ENCODE peak calls at places on chromosome 2, in seven cellular contexts. Q is uterus, X is fibroblast of lung, G is spleen, R is brain microvascular endothelial cell, I is heart left ventricle, S is thoracic aorta. L is an unnamed sample.

GRCh38 chr2:128441341-128442052 is 122.8 kb upstream of the HS6ST1 start:
- DNase-seq in R (no peak), G (peak; percentile 72), I (no peak), Q (peak; percentile 9), S (no peak), X (no peak), L (no peak)

GRCh38 chr2:230843130-230843529 is 21.6 kb upstream of the ITM2C start:
- DNase-seq in Q (no peak), S (no peak), X (no peak), I (no peak), R (no peak), G (no peak), L (no peak)

GRCh38 chr2:218259099-218259921 is 1.5 kb upstream of the GPBAR1 start:
- DNase-seq in R (peak; percentile 81), S (no peak), X (peak; percentile 80), Q (peak; percentile 81), G (no peak), I (peak; percentile 87), L (peak; percentile 81)

GRCh38 chr2:236908456-236909388 is 177.0 kb upstream of the COPS8 start:
- DNase-seq in X (no peak), Q (no peak), I (no peak), G (no peak), S (no peak), R (no peak), L (no peak)

GRCh38 chr2:26487192-26487591 is 9.3 kb upstream of the OTOF start:
- DNase-seq in S (no peak), X (no peak), I (no peak), G (no peak), R (no peak), Q (no peak), L (no peak)

GRCh38 chr2:85551698-85552678 is 9.3 kb downstream of the GGCX start:
- DNase-seq in I (peak; percentile 78), R (peak; percentile 60), G (peak; percentile 91), X (peak; percentile 49), S (peak; percentile 52), Q (peak; percentile 85), L (peak; percentile 43)

GRCh38 chr2:211802611-211803010 is 736.0 kb downstream of the ERBB4 start:
- DNase-seq in R (no peak), X (no peak), Q (no peak), G (no peak), I (no peak), S (no peak), L (no peak)

GRCh38 chr2:11250400-11251277 is 93.8 kb downstream of the ROCK2 start:
- DNase-seq in G (no peak), Q (no peak), I (no peak), X (peak; percentile 48), S (no peak), R (no peak), L (no peak)

GRCh38 chr2:95325026-95325425 is 27.9 kb downstream of the KCNIP3 start:
- DNase-seq in X (no peak), R (no peak), Q (no peak), G (no peak), S (no peak), I (no peak), L (no peak)

GRCh38 chr2:21067863-21068537 is 24.1 kb upstream of the APOB start:
- DNase-seq in R (no peak), Q (no peak), G (no peak), S (no peak), I (no peak), X (no peak), L (no peak)

GRCh38 chr2:186734957-186735734 is 41.3 kb downstream of the FAM171B start:
- DNase-seq in R (no peak), S (no peak), X (no peak), I (no peak), G (no peak), Q (no peak), L (no peak)

GRCh38 chr2:101971836-101972235 is 19.9 kb upstream of the IL1R2 start:
- DNase-seq in I (no peak), G (no peak), R (no peak), S (no peak), Q (no peak), X (no peak), L (no peak)

GRCh38 chr2:101972621-101973434 is 18.9 kb upstream of the IL1R2 start:
- DNase-seq in I (no peak), S (no peak), G (no peak), X (peak; percentile 69), Q (no peak), R (peak; percentile 70), L (peak; percentile 62)

GRCh38 chr2:101967826-101968498 is 23.8 kb upstream of the IL1R2 start:
- DNase-seq in I (no peak), R (no peak), G (no peak), Q (peak; percentile 49), X (peak; percentile 47), S (no peak), L (no peak)

GRCh38 chr2:101969723-101970122 is 22.0 kb upstream of the IL1R2 start:
- DNase-seq in G (no peak), I (no peak), X (no peak), S (no peak), Q (no peak), R (no peak), L (no peak)

GRCh38 chr2:101970901-101971300 is 20.9 kb upstream of the IL1R2 start:
- DNase-seq in Q (no peak), X (no peak), G (no peak), R (no peak), I (no peak), S (no peak), L (peak; percentile 21)
- H3K27ac ChIP-seq in Q (no peak overlapping the region), X (no peak overlapping the region), G (no peak overlapping the region), R (no peak overlapping the region), I (no peak overlapping the region), S (no peak overlapping the region), L (no peak overlapping the region)

GRCh38 chr2:116141891-116142474 is 1672.5 kb upstream of the DDX18 start:
- DNase-seq in G (no peak), I (no peak), S (no peak), R (no peak), X (no peak), Q (no peak), L (no peak)
- H3K27me3 ChIP-seq in G (no peaks in the 10 kb centered on the region), I (no peaks in the 10 kb centered on the region), S (no peaks in the 10 kb centered on the region), R (no peaks in the 10 kb centered on the region), X (no peaks in the 10 kb centered on the region), Q (no peaks in the 10 kb centered on the region), L (no peaks in the 10 kb centered on the region)

GRCh38 chr2:110116033-110116710 is 550 bp upstream of the MALL start:
- DNase-seq in R (peak; percentile 20), G (no peak), S (no peak), X (peak; percentile 79), I (peak; percentile 66), Q (no peak), L (no peak)

GRCh38 chr2:110114007-110114591 is 1.5 kb downstream of the MALL start:
- DNase-seq in R (no peak), G (no peak), Q (no peak), I (peak; percentile 53), S (no peak), X (peak; percentile 45), L (no peak)

GRCh38 chr2:110120171-110121051 is 4.8 kb upstream of the MALL start:
- DNase-seq in G (no peak), R (no peak), X (peak; percentile 24), I (no peak), Q (no peak), S (no peak), L (no peak)

GRCh38 chr2:110115291-110116032 is at the start of gene MALL:
- DNase-seq in Q (no peak), R (no peak), G (no peak), X (peak; percentile 58), I (no peak), S (no peak), L (no peak)

DNA sequence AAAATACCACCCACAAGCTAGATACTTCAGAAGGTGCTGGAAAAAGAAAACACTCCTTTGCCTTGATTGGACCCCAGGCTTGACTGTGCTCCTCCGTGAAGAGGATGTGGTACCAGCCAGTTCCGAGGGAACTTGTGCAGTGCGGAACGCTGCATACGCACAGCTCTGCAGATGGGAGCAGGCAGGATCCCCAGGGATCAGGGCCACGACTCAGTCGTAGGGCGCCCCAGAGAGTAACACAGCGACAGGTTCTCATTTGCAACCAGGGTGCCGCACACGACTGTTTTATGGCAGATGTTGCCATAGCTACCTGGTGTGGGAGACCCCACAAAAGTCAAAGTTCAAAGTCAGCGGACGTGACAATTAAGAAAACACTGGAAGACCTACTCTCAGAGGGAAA is 821 bp downstream of the MALL start:
- DNase-seq in Q (no peak), R (no peak), S (no peak), I (no peak), G (no peak), X (peak; percentile 40), L (no peak)
- H3K27ac ChIP-seq in Q (peak overlapping the region; percentile 59), R (no peak overlapping the region), S (peak overlapping the region; percentile 37), I (peak overlapping the region; percentile 88), G (no peak overlapping the region), X (no peak overlapping the region), L (peak overlapping the region; percentile 63)

GRCh38 chr2:104841694-104842093 is 12.2 kb upstream of the POU3F3 start:
- DNase-seq in S (no peak), Q (no peak), G (no peak), I (no peak), R (no peak), X (no peak), L (no peak)
- H3K27me3 ChIP-seq in S (no peaks in the 10 kb centered on the region), Q (no peaks in the 10 kb centered on the region), G (peaks cover 70% of the 10 kb centered on the region), I (peaks cover 61% of the 10 kb centered on the region), R (peaks cover 53% of the 10 kb centered on the region), X (peaks cover 29% of the 10 kb centered on the region), L (peaks cover 15% of the 10 kb centered on the region)

DNA sequence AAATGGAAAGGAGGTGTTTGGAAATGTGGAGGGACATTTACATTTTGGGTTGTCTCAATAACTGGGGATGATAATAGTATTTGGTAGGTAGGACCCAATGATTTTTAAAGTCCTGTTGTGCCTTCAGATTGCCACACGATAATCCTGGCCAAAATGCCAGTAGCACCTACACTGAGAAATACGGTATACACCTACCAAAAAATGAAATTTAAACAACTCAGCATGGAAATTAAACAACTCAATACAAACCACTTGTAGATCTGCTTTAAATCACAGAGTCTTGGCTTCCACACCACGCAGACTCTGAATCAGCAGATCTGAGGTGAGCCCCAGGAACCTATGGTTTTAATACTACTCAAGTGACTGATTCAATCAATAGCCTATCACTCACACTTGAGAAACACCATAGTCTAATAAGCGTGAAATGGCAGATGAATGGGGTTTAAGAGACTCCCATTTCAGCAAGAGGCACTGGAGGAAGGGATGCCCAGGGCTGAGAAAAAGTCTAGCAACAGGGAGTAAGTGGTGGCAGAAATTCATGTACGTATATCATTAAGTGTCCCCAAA is 46.9 kb downstream of the MAP4K3 start:
- DNase-seq in R (no peak), Q (no peak), X (no peak), S (no peak), I (no peak), G (no peak), L (no peak)
- H3K27ac ChIP-seq in R (no peak overlapping the region), Q (no peak overlapping the region), X (no peak overlapping the region), S (no peak overlapping the region), I (no peak overlapping the region), G (no peak overlapping the region), L (no peak overlapping the region)

GRCh38 chr2:104872034-104872865 is 18.3 kb downstream of the POU3F3 start:
- DNase-seq in G (peak; percentile 73), X (peak; percentile 50), S (no peak), R (no peak), Q (no peak), I (no peak), L (no peak)
- H3K27me3 ChIP-seq in G (peaks cover 92% of the 10 kb centered on the region), X (peaks cover 18% of the 10 kb centered on the region), S (peaks cover 12% of the 10 kb centered on the region), R (peaks cover 56% of the 10 kb centered on the region), Q (peaks cover 4% of the 10 kb centered on the region), I (peaks cover 94% of the 10 kb centered on the region), L (peaks cover 10% of the 10 kb centered on the region)